ENCODE peak calls at places on chromosomes 1 and 21, in nine cellular contexts. H is heart left ventricle, Q is fibroblast of pulmonary artery, I is kidney epithelial cell, E is left lung, X is Panc1, K is cardiac fibroblast, N is breast epithelium, P is uterus. Z is an unnamed sample.

GRCh38 chr1:2236695-2237677 is 8.9 kb downstream of the SKI start:
- DNase-seq in N (no peak), Q (no peak), H (no peak), X (no peak), K (no peak), P (no peak), E (no peak), I (no peak), Z (no peak)

GRCh38 chr1:234584926-234585325 is 25.1 kb downstream of the IRF2BP2 start:
- DNase-seq in K (peak), I (no peak), X (no peak), E (no peak), H (peak), Q (peak), N (no peak), P (no peak), Z (peak)

GRCh38 chr1:91948501-91949355 is 473 bp upstream of the BRDT start:
- DNase-seq in K (no peak), X (no peak), I (no peak), E (no peak), P (no peak), H (no peak), Q (no peak), N (no peak), Z (no peak)

GRCh38 chr1:165717918-165718515 is 19.7 kb upstream of the ALDH9A1 start:
- DNase-seq in P (no peak), Q (peak), X (peak), K (peak), H (no peak), I (no peak), N (no peak), E (no peak), Z (peak)

GRCh38 chr1:228334226-228334935 is 72.3 kb downstream of the TRIM11 start:
- DNase-seq in X (no peak), Q (no peak), N (peak), P (peak), I (no peak), E (no peak), H (no peak), K (no peak), Z (no peak)

GRCh38 chr1:194289569-194290266 is 1103.3 kb upstream of the B3GALT2 start:
- DNase-seq in X (no peak), E (no peak), N (no peak), K (no peak), P (no peak), H (no peak), I (no peak), Q (no peak), Z (no peak)

GRCh38 chr1:5971471-5972197 is 20.6 kb downstream of the NPHP4 start:
- DNase-seq in K (no peak), I (no peak), X (no peak), H (no peak), N (peak), P (no peak), E (no peak), Q (no peak), Z (no peak)

GRCh38 chr1:93722081-93723031 is 40.7 kb upstream of the BCAR3 start:
- DNase-seq in I (no peak), Q (peak), K (peak), P (no peak), H (peak), E (no peak), X (no peak), N (no peak), Z (no peak)

GRCh38 chr1:61687901-61688300 is 37.0 kb downstream of the TM2D1 start:
- DNase-seq in H (no peak), K (peak), I (no peak), N (no peak), X (no peak), P (no peak), E (no peak), Q (no peak), Z (no peak)

GRCh38 chr1:245715970-245716369 is 561.2 kb downstream of the KIF26B start:
- DNase-seq in X (peak), E (no peak), K (peak), P (no peak), N (no peak), Q (peak), I (peak), H (no peak), Z (peak)

GRCh38 chr1:11196945-11197344 is 7.8 kb downstream of the ANGPTL7 start:
- DNase-seq in K (peak), I (no peak), P (no peak), X (no peak), E (no peak), H (no peak), N (no peak), Q (no peak), Z (no peak)

GRCh38 chr1:164660415-164661174 is 101.6 kb downstream of the PBX1 start:
- DNase-seq in K (peak), X (no peak), E (no peak), P (no peak), Q (peak), N (no peak), I (peak), H (no peak), Z (peak)

GRCh38 chr1:165451696-165452095 is 6.8 kb upstream of the RXRG start:
- DNase-seq in N (no peak), X (no peak), Q (no peak), I (no peak), E (no peak), H (no peak), K (no peak), P (no peak), Z (no peak)

GRCh38 chr1:164369698-164370365 is 189.2 kb upstream of the PBX1 start:
- DNase-seq in P (peak), H (peak), X (no peak), N (no peak), I (no peak), Q (no peak), K (no peak), E (no peak), Z (peak)

GRCh38 chr1:7299994-7300393 is 471.1 kb upstream of the VAMP3 start:
- DNase-seq in I (peak), H (no peak), N (no peak), X (no peak), E (no peak), P (no peak), K (peak), Q (peak), Z (peak)

GRCh38 chr1:50289495-50289894 is 133.7 kb downstream of the DMRTA2 start:
- DNase-seq in H (no peak), E (no peak), P (no peak), N (no peak), K (no peak), I (no peak), Q (no peak), X (no peak), Z (no peak)

GRCh38 chr1:183039985-183040447 is 16.8 kb downstream of the LAMC1 start:
- DNase-seq in I (peak), P (no peak), X (no peak), E (no peak), H (no peak), Q (peak), K (peak), N (no peak), Z (peak)

GRCh38 chr1:181099152-181100014 is 10.9 kb downstream of the IER5 start:
- DNase-seq in Q (peak), N (no peak), X (no peak), I (no peak), P (no peak), K (peak), H (no peak), E (no peak), Z (peak)
- H3K4me3 ChIP-seq in Q (no peak), N (no peak), X (no peak), I (no peak), P (no peak), K (no peak), H (no peak), E (no peak), Z (no peak)

GRCh38 chr1:117092594-117092993 is 29.0 kb downstream of the TRIM45 start:
- DNase-seq in E (no peak), X (no peak), K (no peak), I (no peak), H (no peak), N (no peak), P (no peak), Q (no peak), Z (no peak)

GRCh38 chr1:117095237-117095636 is 26.3 kb downstream of the TRIM45 start:
- DNase-seq in K (no peak), E (no peak), P (no peak), H (no peak), X (no peak), I (no peak), Q (no peak), N (no peak), Z (peak)

GRCh38 chr1:117096871-117097842 is 24.4 kb downstream of the TRIM45 start:
- DNase-seq in K (peak), Q (peak), X (no peak), H (no peak), E (no peak), N (no peak), P (no peak), I (no peak), Z (peak)

GRCh38 chr1:117093091-117093534 is 28.4 kb downstream of the TRIM45 start:
- DNase-seq in K (peak), Q (peak), I (peak), N (no peak), X (no peak), P (peak), H (peak), E (no peak), Z (peak)

DNA sequence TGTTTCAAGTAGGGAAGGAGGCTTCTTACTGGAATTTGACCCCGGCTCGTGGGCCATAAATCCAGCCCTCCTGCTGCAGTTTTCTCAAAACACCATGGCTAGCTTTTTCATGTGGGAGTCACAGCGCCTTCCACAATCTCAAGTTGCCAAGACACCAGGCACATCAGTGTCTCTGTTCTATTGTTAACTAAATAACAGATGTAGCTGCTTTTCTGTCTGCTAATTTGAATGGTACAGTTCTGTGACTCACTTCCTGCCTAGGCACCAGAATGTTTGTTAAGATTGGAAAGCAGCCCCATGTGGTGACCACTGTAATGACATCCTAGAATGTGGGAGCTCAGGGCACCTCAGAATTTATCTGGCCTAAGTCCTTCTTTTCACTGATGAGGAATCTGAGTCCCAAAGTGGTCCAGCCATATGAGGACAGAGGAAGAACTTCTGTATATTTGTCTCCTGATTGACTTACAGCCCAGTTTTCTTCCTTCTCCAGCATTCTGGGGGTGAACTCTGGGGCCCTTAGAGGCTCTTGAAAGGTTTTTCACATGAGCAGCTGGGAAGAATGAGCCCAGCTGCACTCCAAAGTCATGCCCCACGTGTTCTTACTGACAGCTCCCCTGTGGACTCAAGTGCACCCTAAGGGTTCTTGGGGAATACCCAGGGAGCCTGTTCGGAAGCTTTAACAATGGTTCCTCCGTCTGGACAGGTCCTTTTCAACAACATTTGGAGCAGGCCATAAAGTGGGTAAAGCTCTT is 27.5 kb downstream of the TRIM45 start:
- DNase-seq in E (no peak), X (no peak), I (peak), K (peak), P (peak), Q (peak), H (no peak), N (no peak), Z (peak)
- TF ChIP-seq CTCF in E (peak), X (peak), I (peak), K (peak), P (no peak), Q (peak), H (peak), N (no peak), Z (peak)

GRCh38 chr1:58361134-58361533 is 185.4 kb downstream of the OMA1 start:
- DNase-seq in K (no peak), X (no peak), N (no peak), I (no peak), P (no peak), E (no peak), Q (no peak), H (no peak), Z (no peak)
- H3K4me3 ChIP-seq in K (no peak), X (no peak), N (no peak), I (no peak), P (no peak), E (no peak), Q (no peak), H (no peak), Z (no peak)

GRCh38 chr1:230581446-230582079 is 60.7 kb upstream of the COG2 start:
- DNase-seq in Q (no peak), H (no peak), E (no peak), N (no peak), I (no peak), X (no peak), K (no peak), P (no peak), Z (no peak)
- TF ChIP-seq CTCF in Q (no peak), H (no peak), E (no peak), N (no peak), I (no peak), X (peak), K (no peak), P (no peak), Z (no peak)

DNA sequence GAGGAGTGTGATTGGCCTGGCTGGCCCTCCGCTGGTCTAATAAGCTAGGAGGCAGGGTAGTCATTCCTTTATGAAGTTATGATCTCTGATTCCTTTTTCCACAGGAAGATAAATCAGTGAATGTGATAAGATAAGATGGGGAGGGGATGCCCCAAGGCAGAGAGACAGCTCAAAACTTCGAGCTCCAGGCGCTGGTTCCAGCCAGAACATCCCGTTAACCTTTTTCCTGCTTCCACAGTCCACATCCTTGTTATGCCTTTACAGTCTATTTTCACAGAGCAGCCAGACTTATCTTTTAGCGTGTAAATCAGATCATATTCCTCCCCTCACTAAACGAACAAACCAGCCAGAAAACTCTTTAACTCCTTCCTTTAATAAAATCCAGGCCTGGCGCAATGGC is 38.5 kb upstream of the BMP8B start:
- DNase-seq in Q (no peak), E (no peak), K (no peak), H (no peak), X (no peak), I (no peak), N (no peak), P (no peak), Z (no peak)
- H3K4me3 ChIP-seq in Q (no peak), E (no peak), K (no peak), H (no peak), X (no peak), I (no peak), N (no peak), P (no peak), Z (no peak)

GRCh38 chr21:39180429-39181019 is 2.7 kb downstream of the PSMG1 start:
- DNase-seq in Q (no peak), X (no peak), K (no peak), I (no peak), E (no peak), P (no peak), N (no peak), H (no peak), Z (no peak)
- TF ChIP-seq CTCF in Q (peak), X (no peak), K (peak), I (peak), E (no peak), P (no peak), N (no peak), H (no peak), Z (peak)

DNA sequence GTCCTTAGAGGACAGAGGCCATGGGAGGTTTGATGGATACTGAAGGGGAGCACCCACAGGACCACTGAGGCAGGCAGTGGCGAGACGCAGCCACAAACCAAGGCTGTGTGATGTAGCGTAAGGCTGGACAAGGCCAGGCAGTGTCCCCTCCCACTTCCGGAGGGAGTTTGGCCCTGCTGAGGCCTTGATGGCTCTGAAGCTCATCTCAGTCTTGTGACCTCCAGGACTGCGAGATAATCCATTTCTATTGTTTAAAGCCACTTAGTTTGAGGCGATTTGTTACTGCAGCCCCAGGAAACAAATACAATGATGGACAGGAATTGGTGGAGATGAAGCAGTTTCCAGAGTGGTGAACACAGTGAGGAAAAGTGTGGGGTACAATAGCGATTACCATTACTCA is 15.3 kb downstream of the PIGP start:
- DNase-seq in Q (no peak), I (no peak), N (no peak), X (no peak), P (no peak), K (no peak), H (no peak), E (no peak), Z (no peak)
- H3K4me3 ChIP-seq in Q (no peak), I (no peak), N (no peak), X (no peak), P (no peak), K (no peak), H (no peak), E (no peak), Z (no peak)

DNA sequence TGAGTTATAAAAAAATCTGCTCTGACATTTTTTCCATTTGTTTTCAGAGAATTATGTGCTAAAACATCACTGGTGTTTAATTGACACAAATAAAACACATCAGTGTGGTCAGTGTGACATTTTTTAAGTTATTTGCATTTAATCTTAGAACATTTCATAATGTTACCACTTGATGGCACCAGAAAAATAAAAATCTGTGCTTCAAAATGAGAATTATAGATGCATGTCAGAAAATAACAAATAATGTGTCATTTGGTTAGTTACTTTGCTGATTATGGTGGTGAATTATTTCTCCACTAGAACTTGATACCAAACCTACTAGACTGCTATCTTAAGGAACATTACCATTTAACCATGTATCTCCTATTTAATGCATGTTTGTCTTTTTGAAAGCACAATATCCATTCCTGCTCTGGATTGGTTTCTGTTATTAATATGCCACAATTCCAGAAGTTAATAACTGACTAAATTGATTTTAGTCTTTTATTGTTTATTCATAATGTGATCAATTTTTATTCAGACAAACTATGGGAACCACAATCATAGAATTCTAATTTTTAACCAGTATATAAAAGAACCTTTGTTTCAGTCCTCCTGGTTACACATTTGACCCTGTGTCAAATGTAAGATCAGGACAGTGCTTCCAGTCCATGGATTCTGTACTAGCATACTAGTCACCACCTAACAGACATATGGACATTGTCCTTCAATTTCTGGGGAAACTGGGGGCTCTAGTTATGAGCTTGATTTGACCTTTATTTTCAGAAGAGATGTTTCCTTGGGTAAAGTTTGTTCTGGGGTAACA is 81.0 kb downstream of the RPS6KC1 start:
- DNase-seq in I (no peak), N (no peak), Q (no peak), P (no peak), H (no peak), K (no peak), E (no peak), X (no peak), Z (no peak)
- TF ChIP-seq CTCF in I (no peak), N (no peak), Q (no peak), P (no peak), H (no peak), K (no peak), E (no peak), X (peak), Z (no peak)

DNA sequence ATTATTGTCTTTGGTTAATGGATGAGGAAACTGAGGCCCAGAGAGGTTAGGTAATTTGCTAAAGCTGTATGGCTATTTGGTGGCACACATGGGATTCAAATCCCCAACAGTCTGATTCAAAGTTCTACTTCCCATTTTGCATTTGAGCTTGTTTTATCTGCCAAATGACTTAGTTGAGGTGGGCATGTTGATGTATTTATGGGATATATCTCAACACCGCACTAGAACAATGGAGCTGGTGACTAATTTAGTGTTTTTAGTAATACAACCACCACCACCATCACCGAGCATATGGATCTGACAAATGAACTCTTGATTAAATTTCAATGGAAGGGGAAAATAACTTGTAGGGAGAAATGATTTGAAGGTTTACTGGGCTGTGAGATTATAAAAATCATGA is 26.8 kb downstream of the THEM4 start:
- DNase-seq in H (no peak), E (no peak), P (no peak), K (peak), Q (no peak), I (no peak), N (no peak), X (no peak), Z (no peak)
- H3K4me3 ChIP-seq in H (no peak), E (no peak), P (no peak), K (no peak), Q (no peak), I (no peak), N (no peak), X (no peak), Z (no peak)

Z was measured in astrocyte of the spinal cord.